ENCODE peak calls at places on chromosome 1, in five cellular contexts. O, K, T, F and I are unnamed samples.

GRCh38 chr1:54425152-54425584 is 19.0 kb upstream of the SSBP3 start:
- DNase-seq in T (no peak), K (no peak), F (no peak), O (no peak), I (no peak)

GRCh38 chr1:78833491-78833890 is 173.0 kb downstream of the ADGRL4 start:
- DNase-seq in O (no peak), K (no peak), T (no peak), F (no peak), I (no peak)

GRCh38 chr1:227759345-227760300 is 24.4 kb downstream of the SNAP47 start:
- DNase-seq in F (no peak), T (no peak), K (no peak), O (no peak), I (no peak)

GRCh38 chr1:147820898-147821297 is 60.5 kb upstream of the GJA5 start:
- DNase-seq in O (no peak), T (no peak), K (no peak), F (no peak), I (no peak)

GRCh38 chr1:103372866-103373265 is 152.6 kb upstream of the RNPC3 start:
- DNase-seq in O (no peak), T (no peak), F (no peak), K (no peak), I (no peak)

GRCh38 chr1:196105901-196106300 is 502.3 kb downstream of the KCNT2 start:
- DNase-seq in F (no peak), O (no peak), K (no peak), T (no peak), I (no peak)

GRCh38 chr1:35278886-35279554 is 10.5 kb downstream of the ZMYM4 start:
- DNase-seq in F (no peak), T (no peak), K (no peak), O (no peak), I (no peak)

GRCh38 chr1:225587310-225587709 is 65.6 kb downstream of the ENAH start:
- DNase-seq in T (no peak), K (no peak), O (no peak), F (no peak), I (no peak)

GRCh38 chr1:76158126-76158525 is 83.6 kb downstream of the ST6GALNAC3 start:
- DNase-seq in K (no peak), F (no peak), O (no peak), T (no peak), I (no peak)

GRCh38 chr1:11031624-11032262 is 15.3 kb downstream of the MASP2 start:
- DNase-seq in F (no peak), T (no peak), O (no peak), K (no peak), I (no peak)

GRCh38 chr1:26403656-26404055 is 7.0 kb upstream of the LIN28A start:
- DNase-seq in T (peak), K (no peak), F (no peak), O (no peak), I (no peak)